ENCODE peak calls at places on chromosome 5, in nine cellular contexts. One of them, this sample, is unnamed.
A peak's percentile ranks its signal among the peaks of the same experiment; 100 is the strongest.

GRCh38 chr5:118592678-118593328 is 395.5 kb downstream of the DTWD2 start:
- DNase-seq in adrenal gland: no peak
- DNase-seq in Panc1: no peak
- DNase-seq in CD4-positive, alpha-beta T cell: no peak
- DNase-seq in heart right ventricle: no peak
- DNase-seq in uterus: no peak
- DNase-seq in fibroblast of lung: no peak
- DNase-seq in left ventricle myocardium inferior: no peak
- DNase-seq in testis: no peak
- DNase-seq in this sample: no peak

GRCh38 chr5:127072861-127073846 is at the start of gene C5orf63:
- DNase-seq in testis: peak; percentile 82
- DNase-seq in heart right ventricle: peak; percentile 45
- DNase-seq in fibroblast of lung: peak; percentile 54
- DNase-seq in CD4-positive, alpha-beta T cell: peak; percentile 50
- DNase-seq in Panc1: no peak
- DNase-seq in adrenal gland: peak; percentile 56
- DNase-seq in uterus: peak; percentile 64
- DNase-seq in left ventricle myocardium inferior: peak; percentile 65
- DNase-seq in this sample: peak; percentile 62

GRCh38 chr5:95892784-95893354 is 68.8 kb downstream of the ELL2 start:
- DNase-seq in left ventricle myocardium inferior: no peak
- DNase-seq in adrenal gland: no peak
- DNase-seq in testis: peak; percentile 50
- DNase-seq in heart right ventricle: no peak
- DNase-seq in Panc1: no peak
- DNase-seq in fibroblast of lung: peak; percentile 34
- DNase-seq in uterus: no peak
- DNase-seq in CD4-positive, alpha-beta T cell: peak; percentile 12
- DNase-seq in this sample: peak; percentile 22

GRCh38 chr5:83927140-83927733 is 206.6 kb upstream of the HAPLN1 start:
- DNase-seq in left ventricle myocardium inferior: peak; percentile 24
- DNase-seq in fibroblast of lung: peak; percentile 68
- DNase-seq in CD4-positive, alpha-beta T cell: no peak
- DNase-seq in adrenal gland: peak; percentile 64
- DNase-seq in testis: peak; percentile 83
- DNase-seq in Panc1: peak; percentile 27
- DNase-seq in heart right ventricle: peak; percentile 40
- DNase-seq in uterus: peak; percentile 28
- DNase-seq in this sample: peak; percentile 76

GRCh38 chr5:80805038-80805437 is 150.3 kb upstream of the DHFR start:
- DNase-seq in Panc1: no peak
- DNase-seq in heart right ventricle: no peak
- DNase-seq in uterus: no peak
- DNase-seq in adrenal gland: no peak
- DNase-seq in left ventricle myocardium inferior: no peak
- DNase-seq in fibroblast of lung: no peak
- DNase-seq in testis: no peak
- DNase-seq in CD4-positive, alpha-beta T cell: no peak
- DNase-seq in this sample: no peak

GRCh38 chr5:3230254-3230653 is 365.4 kb upstream of the IRX1 start:
- DNase-seq in heart right ventricle: no peak
- DNase-seq in left ventricle myocardium inferior: no peak
- DNase-seq in fibroblast of lung: no peak
- DNase-seq in testis: no peak
- DNase-seq in CD4-positive, alpha-beta T cell: no peak
- DNase-seq in adrenal gland: no peak
- DNase-seq in uterus: no peak
- DNase-seq in Panc1: no peak
- DNase-seq in this sample: no peak

GRCh38 chr5:51382759-51383493 is at the start of gene ISL1:
- DNase-seq in heart right ventricle: no peak
- DNase-seq in CD4-positive, alpha-beta T cell: no peak
- DNase-seq in left ventricle myocardium inferior: no peak
- DNase-seq in testis: peak; percentile 84
- DNase-seq in adrenal gland: peak; percentile 62
- DNase-seq in uterus: no peak
- DNase-seq in Panc1: no peak
- DNase-seq in fibroblast of lung: peak; percentile 69
- DNase-seq in this sample: peak; percentile 67

GRCh38 chr5:159533197-159533596 is 202.9 kb upstream of the IL12B start:
- DNase-seq in CD4-positive, alpha-beta T cell: no peak
- DNase-seq in Panc1: no peak
- DNase-seq in testis: no peak
- DNase-seq in adrenal gland: no peak
- DNase-seq in fibroblast of lung: peak; percentile 87
- DNase-seq in uterus: no peak
- DNase-seq in left ventricle myocardium inferior: no peak
- DNase-seq in heart right ventricle: no peak
- DNase-seq in this sample: no peak

GRCh38 chr5:153490124-153491085 is at the start of gene GRIA1:
- DNase-seq in Panc1: no peak
- DNase-seq in fibroblast of lung: peak; percentile 32
- DNase-seq in left ventricle myocardium inferior: no peak
- DNase-seq in CD4-positive, alpha-beta T cell: no peak
- DNase-seq in uterus: no peak
- DNase-seq in adrenal gland: no peak
- DNase-seq in testis: no peak
- DNase-seq in heart right ventricle: no peak
- DNase-seq in this sample: no peak

GRCh38 chr5:91212336-91213092 is 170.6 kb downstream of the ARRDC3 start:
- DNase-seq in CD4-positive, alpha-beta T cell: no peak
- DNase-seq in uterus: peak; percentile 68
- DNase-seq in adrenal gland: no peak
- DNase-seq in Panc1: no peak
- DNase-seq in left ventricle myocardium inferior: no peak
- DNase-seq in heart right ventricle: peak; percentile 23
- DNase-seq in fibroblast of lung: peak; percentile 92
- DNase-seq in testis: peak; percentile 25
- DNase-seq in this sample: no peak

GRCh38 chr5:171562822-171563221 is 143.4 kb downstream of the FGF18 start:
- DNase-seq in testis: no peak
- DNase-seq in adrenal gland: no peak
- DNase-seq in heart right ventricle: no peak
- DNase-seq in uterus: no peak
- DNase-seq in Panc1: no peak
- DNase-seq in fibroblast of lung: peak; percentile 29
- DNase-seq in left ventricle myocardium inferior: no peak
- DNase-seq in CD4-positive, alpha-beta T cell: no peak
- DNase-seq in this sample: no peak

GRCh38 chr5:176405656-176406435 is 10.5 kb downstream of the CLTB start:
- DNase-seq in left ventricle myocardium inferior: no peak
- DNase-seq in Panc1: no peak
- DNase-seq in uterus: no peak
- DNase-seq in CD4-positive, alpha-beta T cell: no peak
- DNase-seq in heart right ventricle: no peak
- DNase-seq in fibroblast of lung: no peak
- DNase-seq in testis: no peak
- DNase-seq in adrenal gland: no peak
- DNase-seq in this sample: no peak
- H3K27ac ChIP-seq in left ventricle myocardium inferior: peak overlapping the region; percentile 79
- H3K27ac ChIP-seq in Panc1: no peak overlapping the region
- H3K27ac ChIP-seq in uterus: no peak overlapping the region
- H3K27ac ChIP-seq in CD4-positive, alpha-beta T cell: no peak overlapping the region
- H3K27ac ChIP-seq in heart right ventricle: no peak overlapping the region
- H3K27ac ChIP-seq in fibroblast of lung: no peak overlapping the region
- H3K27ac ChIP-seq in testis: no peak overlapping the region
- H3K27ac ChIP-seq in adrenal gland: no peak overlapping the region
- H3K27ac ChIP-seq in this sample: no peak overlapping the region

DNA sequence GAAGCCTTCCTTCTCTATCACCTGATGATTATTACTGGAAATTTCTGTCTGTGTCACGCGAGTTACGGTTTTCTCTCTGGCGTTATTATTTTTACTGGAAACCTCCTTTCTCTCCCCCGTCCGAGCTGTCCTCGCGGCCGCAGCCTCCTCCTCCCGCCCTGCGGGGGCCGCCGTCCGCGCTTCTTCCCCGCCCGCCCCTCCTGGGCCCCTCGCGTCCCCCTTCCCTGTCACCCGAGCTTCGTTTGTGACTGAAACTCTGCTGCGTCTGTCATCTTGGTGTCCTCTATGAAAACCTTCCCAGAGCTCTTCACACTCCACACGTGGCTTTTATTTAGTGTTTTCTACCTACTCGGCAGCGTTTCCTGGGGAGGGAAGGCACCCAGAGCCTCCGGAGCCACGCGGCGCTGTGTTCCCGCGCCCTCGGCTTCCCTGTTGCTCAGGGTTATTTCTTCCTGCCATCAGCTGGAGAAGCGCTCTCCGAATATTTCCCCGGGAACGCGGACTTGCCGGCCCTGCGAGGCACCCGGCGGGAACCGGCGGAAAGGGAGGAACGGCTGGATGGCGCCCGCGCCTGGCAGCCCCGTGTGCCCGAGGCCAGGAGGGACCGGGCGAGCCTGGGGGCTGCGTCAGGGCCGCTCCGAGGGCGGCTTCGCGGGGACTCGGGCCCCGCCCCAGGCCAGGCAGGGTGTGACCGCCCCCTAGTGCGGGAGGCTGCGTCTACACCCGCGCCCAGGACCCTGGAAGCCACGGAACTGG is 33.9 kb downstream of the TRIP13 start:
- DNase-seq in CD4-positive, alpha-beta T cell: peak; percentile 33
- DNase-seq in uterus: peak; percentile 23
- DNase-seq in left ventricle myocardium inferior: no peak
- DNase-seq in adrenal gland: no peak
- DNase-seq in fibroblast of lung: peak; percentile 29
- DNase-seq in testis: peak; percentile 51
- DNase-seq in Panc1: no peak
- DNase-seq in heart right ventricle: no peak
- DNase-seq in this sample: peak; percentile 43
- TF ChIP-seq CTCF in CD4-positive, alpha-beta T cell: no peak
- TF ChIP-seq CTCF in uterus: no peak
- TF ChIP-seq CTCF in left ventricle myocardium inferior: peak; percentile 58
- TF ChIP-seq CTCF in adrenal gland: no peak
- TF ChIP-seq CTCF in fibroblast of lung: peak; percentile 32
- TF ChIP-seq CTCF in testis: peak; percentile 31
- TF ChIP-seq CTCF in Panc1: peak; percentile 76
- TF ChIP-seq CTCF in heart right ventricle: no peak
- TF ChIP-seq CTCF in this sample: no peak

GRCh38 chr5:72034710-72035109 is 72.6 kb upstream of the MAP1B start:
- DNase-seq in CD4-positive, alpha-beta T cell: no peak
- DNase-seq in left ventricle myocardium inferior: no peak
- DNase-seq in fibroblast of lung: no peak
- DNase-seq in testis: no peak
- DNase-seq in heart right ventricle: peak; percentile 5
- DNase-seq in Panc1: no peak
- DNase-seq in uterus: no peak
- DNase-seq in adrenal gland: no peak
- DNase-seq in this sample: no peak

GRCh38 chr5:72035831-72036230 is 71.4 kb upstream of the MAP1B start:
- DNase-seq in adrenal gland: no peak
- DNase-seq in CD4-positive, alpha-beta T cell: no peak
- DNase-seq in left ventricle myocardium inferior: no peak
- DNase-seq in uterus: no peak
- DNase-seq in heart right ventricle: no peak
- DNase-seq in testis: no peak
- DNase-seq in Panc1: no peak
- DNase-seq in fibroblast of lung: no peak
- DNase-seq in this sample: no peak

GRCh38 chr5:72040513-72040912 is 66.8 kb upstream of the MAP1B start:
- DNase-seq in heart right ventricle: no peak
- DNase-seq in adrenal gland: no peak
- DNase-seq in CD4-positive, alpha-beta T cell: no peak
- DNase-seq in uterus: no peak
- DNase-seq in fibroblast of lung: no peak
- DNase-seq in testis: no peak
- DNase-seq in left ventricle myocardium inferior: no peak
- DNase-seq in Panc1: no peak
- DNase-seq in this sample: no peak

GRCh38 chr5:72032769-72033168 is 74.5 kb upstream of the MAP1B start:
- DNase-seq in CD4-positive, alpha-beta T cell: no peak
- DNase-seq in adrenal gland: no peak
- DNase-seq in testis: no peak
- DNase-seq in left ventricle myocardium inferior: no peak
- DNase-seq in Panc1: no peak
- DNase-seq in heart right ventricle: no peak
- DNase-seq in fibroblast of lung: no peak
- DNase-seq in uterus: no peak
- DNase-seq in this sample: no peak

DNA sequence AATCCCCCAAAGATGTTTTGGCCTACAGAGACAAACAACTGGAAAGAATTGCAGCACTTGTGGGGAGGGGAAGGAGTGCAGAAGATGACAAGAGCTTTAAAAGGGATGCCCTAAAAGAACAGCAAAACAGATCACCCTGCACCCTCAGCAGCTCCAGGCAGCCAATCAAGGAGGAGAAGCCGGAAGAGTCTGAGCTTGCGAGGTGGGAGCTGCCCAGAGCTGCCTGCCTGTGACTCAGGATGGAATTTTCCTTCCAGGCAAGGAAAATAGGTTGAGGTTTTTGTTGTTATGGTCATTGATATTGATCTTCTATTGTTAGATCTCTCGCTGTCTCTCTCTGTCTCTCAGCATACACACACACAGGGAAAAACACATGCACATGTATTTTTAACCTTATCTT is 70.3 kb upstream of the MAP1B start:
- DNase-seq in fibroblast of lung: peak; percentile 51
- DNase-seq in CD4-positive, alpha-beta T cell: no peak
- DNase-seq in adrenal gland: no peak
- DNase-seq in uterus: no peak
- DNase-seq in left ventricle myocardium inferior: no peak
- DNase-seq in Panc1: no peak
- DNase-seq in heart right ventricle: no peak
- DNase-seq in testis: no peak
- DNase-seq in this sample: no peak
- H3K27ac ChIP-seq in fibroblast of lung: no peak overlapping the region
- H3K27ac ChIP-seq in CD4-positive, alpha-beta T cell: no peak overlapping the region
- H3K27ac ChIP-seq in adrenal gland: no peak overlapping the region
- H3K27ac ChIP-seq in uterus: no peak overlapping the region
- H3K27ac ChIP-seq in left ventricle myocardium inferior: no peak overlapping the region
- H3K27ac ChIP-seq in Panc1: no peak overlapping the region
- H3K27ac ChIP-seq in heart right ventricle: no peak overlapping the region
- H3K27ac ChIP-seq in testis: no peak overlapping the region
- H3K27ac ChIP-seq in this sample: no peak overlapping the region

GRCh38 chr5:35026941-35027340 is 20.8 kb downstream of the AGXT2 start:
- DNase-seq in adrenal gland: no peak
- DNase-seq in heart right ventricle: no peak
- DNase-seq in CD4-positive, alpha-beta T cell: no peak
- DNase-seq in testis: peak; percentile 18
- DNase-seq in Panc1: no peak
- DNase-seq in uterus: no peak
- DNase-seq in fibroblast of lung: no peak
- DNase-seq in left ventricle myocardium inferior: no peak
- DNase-seq in this sample: no peak

GRCh38 chr5:35031276-35031675 is 16.5 kb downstream of the AGXT2 start:
- DNase-seq in adrenal gland: no peak
- DNase-seq in fibroblast of lung: peak; percentile 85
- DNase-seq in heart right ventricle: no peak
- DNase-seq in left ventricle myocardium inferior: no peak
- DNase-seq in uterus: no peak
- DNase-seq in testis: no peak
- DNase-seq in CD4-positive, alpha-beta T cell: no peak
- DNase-seq in Panc1: no peak
- DNase-seq in this sample: no peak

GRCh38 chr5:35026280-35026840 is 21.4 kb downstream of the AGXT2 start:
- DNase-seq in Panc1: no peak
- DNase-seq in heart right ventricle: no peak
- DNase-seq in adrenal gland: no peak
- DNase-seq in CD4-positive, alpha-beta T cell: no peak
- DNase-seq in fibroblast of lung: no peak
- DNase-seq in left ventricle myocardium inferior: no peak
- DNase-seq in uterus: no peak
- DNase-seq in testis: no peak
- DNase-seq in this sample: no peak

GRCh38 chr5:35029333-35029732 is 18.4 kb downstream of the AGXT2 start:
- DNase-seq in uterus: no peak
- DNase-seq in CD4-positive, alpha-beta T cell: no peak
- DNase-seq in adrenal gland: no peak
- DNase-seq in fibroblast of lung: peak; percentile 86
- DNase-seq in Panc1: no peak
- DNase-seq in heart right ventricle: no peak
- DNase-seq in testis: no peak
- DNase-seq in left ventricle myocardium inferior: no peak
- DNase-seq in this sample: no peak

GRCh38 chr5:35030426-35030825 is 17.3 kb downstream of the AGXT2 start:
- DNase-seq in Panc1: no peak
- DNase-seq in fibroblast of lung: no peak
- DNase-seq in CD4-positive, alpha-beta T cell: no peak
- DNase-seq in uterus: no peak
- DNase-seq in heart right ventricle: no peak
- DNase-seq in adrenal gland: no peak
- DNase-seq in testis: no peak
- DNase-seq in left ventricle myocardium inferior: no peak
- DNase-seq in this sample: no peak
- TF ChIP-seq CTCF in Panc1: peak; percentile 16
- TF ChIP-seq CTCF in fibroblast of lung: peak; percentile 5
- TF ChIP-seq CTCF in CD4-positive, alpha-beta T cell: no peak
- TF ChIP-seq CTCF in uterus: no peak
- TF ChIP-seq CTCF in heart right ventricle: no peak
- TF ChIP-seq CTCF in adrenal gland: no peak
- TF ChIP-seq CTCF in testis: no peak
- TF ChIP-seq CTCF in left ventricle myocardium inferior: no peak
- TF ChIP-seq CTCF in this sample: no peak

This sample was measured in thyroid gland.